ENCODE peak calls at places on chromosomes 16 and 17, in seven cellular contexts. P, U, D, C, J, B and T are unnamed samples.

GRCh38 chr16:86285421-86285820 is 224.9 kb upstream of the FOXF1 start:
- DNase-seq in C (no peak), B (no peak), J (no peak), P (no peak), D (no peak), U (no peak), T (no peak)

GRCh38 chr16:59108374-59108773 is 374.3 kb upstream of the GOT2 start:
- DNase-seq in C (no peak), J (no peak), U (no peak), B (no peak), P (no peak), D (no peak), T (no peak)

GRCh38 chr16:71540-72341 is 690 bp downstream of the RHBDF1 start:
- DNase-seq in J (no peak), C (no peak), U (no peak), P (peak; percentile 87), B (no peak), D (peak; percentile 88), T (no peak)

GRCh38 chr16:69190598-69190997 is 3.6 kb downstream of the SNTB2 start:
- DNase-seq in J (no peak), B (no peak), C (no peak), U (peak; percentile 87), P (no peak), D (no peak), T (peak; percentile 77)

GRCh38 chr16:56617212-56618085 is 8.1 kb upstream of the MT1E start:
- DNase-seq in P (peak; percentile 80), C (no peak), B (no peak), U (peak; percentile 26), D (no peak), J (no peak), T (no peak)

GRCh38 chr16:76985362-76985761 is 205.6 kb upstream of the MON1B start:
- DNase-seq in J (no peak), B (no peak), P (no peak), C (no peak), D (no peak), U (no peak), T (no peak)

GRCh38 chr17:4509402-4509801 is 10.7 kb downstream of the SPNS2 start:
- DNase-seq in J (no peak), U (peak; percentile 31), D (no peak), B (no peak), P (no peak), C (no peak), T (peak; percentile 72)

GRCh38 chr16:59305850-59306249 is 571.7 kb upstream of the GOT2 start:
- DNase-seq in J (no peak), P (no peak), D (no peak), B (no peak), C (no peak), U (no peak), T (no peak)

GRCh38 chr16:70151391-70151790 is 22.2 kb upstream of the CLEC18C start:
- DNase-seq in P (peak; percentile 39), U (no peak), D (no peak), J (no peak), B (no peak), C (no peak), T (no peak)

GRCh38 chr17:59838196-59838911 is 54.4 kb downstream of the TUBD1 start:
- DNase-seq in P (no peak), B (no peak), J (no peak), D (peak; percentile 55), U (no peak), C (no peak), T (no peak)

GRCh38 chr16:82655315-82655714 is 28.5 kb downstream of the CDH13 start:
- DNase-seq in B (no peak), P (no peak), C (peak; percentile 83), D (peak; percentile 96), J (no peak), U (no peak), T (peak; percentile 83)

GRCh38 chr16:73176577-73177013 is 128.7 kb upstream of the ZFHX3 start:
- DNase-seq in P (no peak), C (peak; percentile 81), B (no peak), J (no peak), U (no peak), D (peak; percentile 76), T (no peak)

GRCh38 chr17:76527430-76528111 is 9.9 kb downstream of the CYGB start:
- DNase-seq in D (peak; percentile 85), J (peak; percentile 85), U (no peak), P (peak; percentile 84), B (no peak), C (no peak), T (no peak)

GRCh38 chr17:68398731-68399637 is 58.3 kb downstream of the WIPI1 start:
- DNase-seq in D (peak; percentile 81), C (no peak), B (no peak), U (peak; percentile 68), J (peak; percentile 69), P (no peak), T (peak; percentile 43)

GRCh38 chr16:57500578-57501111 is 14.4 kb upstream of the DOK4 start:
- DNase-seq in J (peak; percentile 81), B (no peak), D (no peak), P (no peak), C (no peak), U (no peak), T (peak; percentile 43)

GRCh38 chr17:7132511-7133094 is 18.0 kb upstream of the ASGR2 start:
- DNase-seq in D (peak; percentile 14), J (no peak), B (no peak), P (peak; percentile 60), C (no peak), U (peak; percentile 54), T (no peak)